ENCODE peak calls at places on chromosomes 1 and 21, in five cellular contexts. B is NCI-H510A treated with DMSO at 0.1 percent for 48 hours, J is GM18507, S is nephron progenitor cell, R is hypothalamus. H is an unnamed sample.

GRCh38 chr1:243348331-243348730 is 92.5 kb downstream of the SDCCAG8 start:
- DNase-seq in B (no peak), J (no peak), S (no peak), R (no peak), H (no peak)

GRCh38 chr1:185973645-185974044 is 239.5 kb downstream of the HMCN1 start:
- DNase-seq in B (no peak), J (no peak), S (no peak), R (no peak), H (no peak)

GRCh38 chr1:53644496-53644895 is 94.5 kb downstream of the GLIS1 start:
- DNase-seq in B (no peak), J (no peak), S (no peak), R (no peak), H (no peak)

GRCh38 chr1:161502641-161503393 is 2.4 kb upstream of the FCGR2A start:
- DNase-seq in B (no peak), J (no peak), S (no peak), R (no peak), H (no peak)

GRCh38 chr1:67830928-67831596 is 2.2 kb downstream of the GNG12 start:
- DNase-seq in B (no peak), J (no peak), S (no peak), R (no peak), H (no peak)

GRCh38 chr21:23131177-23131576 is 2133.0 kb downstream of the NCAM2 start:
- DNase-seq in B (no peak), J (no peak), S (no peak), R (no peak), H (no peak)

GRCh38 chr1:10608690-10609089 is 133.9 kb downstream of the PEX14 start:
- DNase-seq in B (no peak), J (no peak), S (no peak), R (no peak), H (no peak)

GRCh38 chr1:22533244-22533643 is 30.0 kb upstream of the EPHA8 start:
- DNase-seq in B (peak; percentile 59), J (no peak), S (no peak), R (no peak), H (peak; percentile 76)

GRCh38 chr1:108560143-108560429 is 186 bp downstream of the EEIG2 start:
- DNase-seq in B (no peak), J (no peak), S (no peak), R (no peak), H (no peak)

GRCh38 chr21:35849131-35849530 is 211.2 kb downstream of the SETD4 start:
- DNase-seq in B (no peak), J (no peak), S (no peak), R (no peak), H (no peak)

GRCh38 chr1:173451981-173452380 is 25.2 kb upstream of the PRDX6 start:
- DNase-seq in B (no peak), J (no peak), S (no peak), R (no peak), H (no peak)